ENCODE peak calls at places on chromosomes 6 and 20, in seven cellular contexts. I is RWPE2; P is left lung; G is ovary; E is HepG2; C is CD4-positive, CD25-positive, alpha-beta regulatory T cell; Y is PC-3. D is an unnamed sample.

GRCh38 chr20:3621111-3621510 is 42.1 kb downstream of the GFRA4 start:
- DNase-seq in I (no peak), P (no peak), G (no peak), E (no peak), C (no peak), Y (no peak), D (no peak)

GRCh38 chr6:126625019-126625418 is 285.1 kb downstream of the CENPW start:
- DNase-seq in I (no peak), P (no peak), G (no peak), E (no peak), C (no peak), Y (peak; percentile 20), D (no peak)

GRCh38 chr20:4038047-4038459 is 22.7 kb upstream of the RNF24 start:
- DNase-seq in I (no peak), P (peak; percentile 91), G (no peak), E (no peak), C (peak; percentile 89), Y (peak; percentile 35), D (peak; percentile 96)

GRCh38 chr6:128474481-128474880 is 45.9 kb downstream of the PTPRK start:
- DNase-seq in I (no peak), P (no peak), G (no peak), E (no peak), C (no peak), Y (no peak), D (no peak)

GRCh38 chr6:165742047-165742446 is 79.0 kb upstream of the PDE10A start:
- DNase-seq in I (no peak), P (no peak), G (no peak), E (no peak), C (no peak), Y (no peak), D (no peak)

GRCh38 chr6:2412731-2413130 is 167.3 kb upstream of the GMDS start:
- DNase-seq in I (no peak), P (no peak), G (no peak), E (no peak), C (no peak), Y (peak; percentile 52), D (no peak)

GRCh38 chr20:18805881-18806280 is 7.7 kb upstream of the SCP2D1 start:
- DNase-seq in I (no peak), P (no peak), G (no peak), E (no peak), C (no peak), Y (peak; percentile 66), D (peak; percentile 76)

GRCh38 chr6:63677282-63677681 is 41.7 kb downstream of the PHF3 start:
- DNase-seq in I (no peak), P (no peak), G (no peak), E (peak; percentile 78), C (no peak), Y (no peak), D (no peak)

GRCh38 chr6:52125139-52125538 is 37.7 kb upstream of the PKHD1 start:
- DNase-seq in I (no peak), P (no peak), G (no peak), E (peak; percentile 20), C (no peak), Y (no peak), D (no peak)

GRCh38 chr6:22828179-22829062 is 259.1 kb downstream of the HDGFL1 start:
- DNase-seq in I (no peak), P (no peak), G (peak; percentile 32), E (peak; percentile 39), C (no peak), Y (peak; percentile 97), D (peak; percentile 24)

GRCh38 chr6:6277418-6277817 is 43.0 kb downstream of the F13A1 start:
- DNase-seq in I (no peak), P (no peak), G (no peak), E (no peak), C (no peak), Y (peak; percentile 17), D (no peak)

GRCh38 chr6:93036835-93037234 is 382.5 kb downstream of the EPHA7 start:
- DNase-seq in I (no peak), P (no peak), G (no peak), E (peak; percentile 4), C (no peak), Y (peak; percentile 18), D (no peak)

GRCh38 chr20:64151634-64152530 is 12.4 kb upstream of the MYT1 start:
- DNase-seq in I (peak; percentile 92), P (peak; percentile 34), G (no peak), E (peak; percentile 71), C (no peak), Y (peak; percentile 92), D (no peak)

GRCh38 chr6:167980911-167981310 is 16.6 kb upstream of the KIF25 start:
- DNase-seq in I (no peak), P (no peak), G (no peak), E (no peak), C (no peak), Y (no peak), D (no peak)

GRCh38 chr6:38997128-38997761 is 51.3 kb upstream of the GLP1R start:
- DNase-seq in I (no peak), P (no peak), G (no peak), E (peak; percentile 29), C (no peak), Y (peak; percentile 36), D (peak; percentile 25)

GRCh38 chr6:81749704-81750103 is 2.8 kb downstream of the TENT5A start:
- DNase-seq in I (no peak), P (no peak), G (no peak), E (no peak), C (no peak), Y (no peak), D (no peak)

GRCh38 chr6:98716341-98716740 is 118.0 kb upstream of the POU3F2 start:
- DNase-seq in I (no peak), P (peak; percentile 30), G (no peak), E (peak; percentile 1), C (no peak), Y (no peak), D (no peak)

GRCh38 chr20:45377191-45377775 is 842 bp downstream of the TP53TG5 start:
- DNase-seq in I (no peak), P (no peak), G (no peak), E (no peak), C (no peak), Y (no peak), D (no peak)

GRCh38 chr6:168024951-168025510 is 27.6 kb downstream of the KIF25 start:
- DNase-seq in I (no peak), P (no peak), G (no peak), E (no peak), C (no peak), Y (no peak), D (no peak)

GRCh38 chr20:33964431-33964830 is 29.3 kb upstream of the RALY start:
- DNase-seq in I (peak; percentile 12), P (no peak), G (no peak), E (no peak), C (no peak), Y (no peak), D (no peak)

GRCh38 chr20:33667245-33668086 is 723 bp downstream of the ACTL10 start:
- DNase-seq in I (peak; percentile 95), P (peak; percentile 97), G (peak; percentile 73), E (no peak), C (peak; percentile 79), Y (peak; percentile 76), D (no peak)

GRCh38 chr6:15574497-15574896 is 88.3 kb downstream of the DTNBP1 start:
- DNase-seq in I (no peak), P (no peak), G (no peak), E (no peak), C (no peak), Y (no peak), D (no peak)

GRCh38 chr6:73640179-73640750 is 13.5 kb downstream of the SLC17A5 start:
- DNase-seq in I (no peak), P (no peak), G (no peak), E (no peak), C (no peak), Y (peak; percentile 28), D (no peak)

GRCh38 chr6:8731874-8732273 is 296.5 kb upstream of the SLC35B3 start:
- DNase-seq in I (no peak), P (no peak), G (no peak), E (no peak), C (no peak), Y (no peak), D (no peak)
- H3K4me3 ChIP-seq in I (no peak overlapping the region), P (no peak overlapping the region), G (no peak overlapping the region), E (no peak overlapping the region), C (no peak overlapping the region), Y (no peak overlapping the region), D (no peak overlapping the region)

GRCh38 chr6:64949257-64949656 is 757.8 kb downstream of the EYS start:
- DNase-seq in I (no peak), P (no peak), G (no peak), E (no peak), C (no peak), Y (no peak), D (no peak)
- H3K4me3 ChIP-seq in I (no peak overlapping the region), P (no peak overlapping the region), G (no peak overlapping the region), E (no peak overlapping the region), C (no peak overlapping the region), Y (no peak overlapping the region), D (no peak overlapping the region)

GRCh38 chr6:149483302-149483701 is 1.5 kb downstream of the ZC3H12D start:
- DNase-seq in I (no peak), P (no peak), G (no peak), E (no peak), C (no peak), Y (no peak), D (no peak)
- H3K4me3 ChIP-seq in I (no peak overlapping the region), P (peak overlapping the region; percentile 20), G (no peak overlapping the region), E (no peak overlapping the region), C (peak overlapping the region; percentile 97), Y (no peak overlapping the region), D (no peak overlapping the region)

GRCh38 chr6:57254055-57254717 is 32.1 kb upstream of the RAB23 start:
- DNase-seq in I (no peak), P (no peak), G (no peak), E (peak; percentile 27), C (no peak), Y (no peak), D (no peak)

GRCh38 chr6:57256541-57256940 is 34.4 kb upstream of the RAB23 start:
- DNase-seq in I (no peak), P (no peak), G (no peak), E (no peak), C (no peak), Y (no peak), D (no peak)

GRCh38 chr6:57259064-57259463 is 37.0 kb upstream of the RAB23 start:
- DNase-seq in I (no peak), P (no peak), G (no peak), E (no peak), C (no peak), Y (no peak), D (no peak)

GRCh38 chr6:57255451-57256181 is 33.5 kb upstream of the RAB23 start:
- DNase-seq in I (no peak), P (no peak), G (no peak), E (no peak), C (no peak), Y (no peak), D (no peak)

DNA sequence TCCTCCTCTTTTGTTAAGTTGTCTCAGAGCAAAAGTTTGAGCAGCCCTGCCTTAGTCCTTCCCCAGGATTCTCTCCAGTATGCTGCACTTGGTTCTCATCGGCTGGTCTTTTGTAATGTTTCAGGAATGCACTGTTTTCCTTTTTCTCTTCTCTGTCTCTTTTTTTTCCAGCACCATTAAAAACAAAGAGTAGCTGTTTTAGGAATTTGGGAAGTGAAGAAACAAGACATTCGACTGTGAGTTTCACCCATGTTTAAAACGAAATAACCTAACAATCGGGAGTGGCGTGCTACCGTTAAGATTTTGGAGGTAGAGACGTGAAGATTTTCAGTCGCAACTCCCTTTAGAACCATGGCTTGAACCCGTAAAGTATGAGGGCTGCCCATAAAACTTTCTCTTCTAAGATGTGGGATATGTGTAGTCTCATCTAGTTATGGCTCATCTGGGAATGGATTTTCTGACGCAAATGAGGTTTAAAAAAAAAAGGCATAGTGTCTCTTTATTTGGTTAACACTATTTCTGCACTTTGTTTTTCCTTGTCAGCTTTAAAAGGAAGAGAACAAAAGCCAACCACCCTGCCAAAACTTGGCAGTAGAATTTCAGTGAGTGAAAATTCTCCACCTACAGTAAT is 35.9 kb upstream of the RAB23 start:
- DNase-seq in I (no peak), P (no peak), G (no peak), E (no peak), C (no peak), Y (no peak), D (no peak)
- H3K4me3 ChIP-seq in I (no peak overlapping the region), P (no peak overlapping the region), G (peak overlapping the region; percentile 25), E (no peak overlapping the region), C (no peak overlapping the region), Y (no peak overlapping the region), D (no peak overlapping the region)

D was measured in Jurkat, Clone E6-1.